ENCODE peak calls at places on chromosomes 16 and 17, in nine cellular contexts. E is mucosa of descending colon, P is PC-9, Q is endothelial cell of umbilical vein, Z is breast epithelium, A is sigmoid colon, O is cardiac muscle cell, K is uterus, R is prostate gland. Y is an unnamed sample. For H3K4me1 and H3K36me3, the result is how much of the 10 kb centered on the place peaks cover.

GRCh38 chr16:68134644-68135043 is 49.5 kb downstream of the NFATC3 start:
- DNase-seq in E (no peak), P (no peak), Q (no peak), Z (no peak), A (no peak), O (no peak), K (no peak), R (no peak), Y (no peak)

GRCh38 chr16:24853830-24854229 is 8.1 kb downstream of the SLC5A11 start:
- DNase-seq in E (no peak), P (no peak), Q (peak), Z (no peak), A (peak), O (peak), K (peak), R (peak), Y (no peak)

GRCh38 chr16:68764866-68765265 is 27.8 kb downstream of the CDH1 start:
- DNase-seq in E (no peak), P (no peak), Q (no peak), Z (no peak), A (no peak), O (no peak), K (no peak), R (no peak), Y (no peak)

GRCh38 chr17:32266389-32267269 is 997 bp downstream of the RHBDL3 start:
- DNase-seq in E (no peak), P (no peak), Q (no peak), Z (no peak), A (no peak), O (no peak), K (no peak), R (no peak), Y (no peak)

GRCh38 chr17:32302860-32303649 is 37.4 kb downstream of the RHBDL3 start:
- DNase-seq in E (no peak), P (no peak), Q (peak), Z (no peak), A (no peak), O (no peak), K (no peak), R (no peak), Y (no peak)

GRCh38 chr17:33435716-33436301 is 142.7 kb upstream of the ASIC2 start:
- DNase-seq in E (no peak), P (no peak), Q (no peak), Z (no peak), A (no peak), O (peak), K (no peak), R (no peak), Y (no peak)

GRCh38 chr17:7951143-7951792 is 19.3 kb downstream of the CNTROB start:
- DNase-seq in E (no peak), P (no peak), Q (no peak), Z (no peak), A (no peak), O (no peak), K (no peak), R (no peak), Y (no peak)

GRCh38 chr17:55198690-55199370 is 65.9 kb upstream of the HLF start:
- DNase-seq in E (no peak), P (no peak), Q (no peak), Z (no peak), A (no peak), O (no peak), K (no peak), R (no peak), Y (no peak)

GRCh38 chr17:78374631-78375274 is 3.7 kb upstream of the PGS1 start:
- DNase-seq in E (no peak), P (no peak), Q (peak), Z (no peak), A (no peak), O (peak), K (no peak), R (no peak), Y (no peak)

GRCh38 chr16:55225972-55226542 is 97.9 kb upstream of the IRX6 start:
- DNase-seq in E (no peak), P (no peak), Q (no peak), Z (no peak), A (no peak), O (no peak), K (no peak), R (no peak), Y (no peak)

GRCh38 chr16:77070683-77071082 is 120.3 kb upstream of the MON1B start:
- DNase-seq in E (no peak), P (no peak), Q (no peak), Z (no peak), A (no peak), O (no peak), K (no peak), R (no peak), Y (no peak)

GRCh38 chr16:8204096-8204495 is 386.2 kb downstream of the TMEM114 start:
- DNase-seq in E (no peak), P (no peak), Q (no peak), Z (no peak), A (no peak), O (no peak), K (no peak), R (no peak), Y (no peak)

GRCh38 chr16:29899516-29900101 is at the start of gene SEZ6L2:
- DNase-seq in E (peak), P (peak), Q (peak), Z (peak), A (no peak), O (peak), K (peak), R (peak), Y (peak)

GRCh38 chr17:7853693-7854043 is 1.2 kb upstream of the TMEM88 start:
- DNase-seq in E (peak), P (no peak), Q (no peak), Z (no peak), A (peak), O (no peak), K (peak), R (no peak), Y (no peak)

GRCh38 chr17:59838196-59838911 is 54.4 kb downstream of the TUBD1 start:
- DNase-seq in E (peak), P (no peak), Q (peak), Z (no peak), A (peak), O (peak), K (no peak), R (no peak), Y (no peak)

GRCh38 chr16:24848065-24848464 is 2.3 kb downstream of the SLC5A11 start:
- DNase-seq in E (no peak), P (peak), Q (peak), Z (no peak), A (peak), O (peak), K (no peak), R (no peak), Y (no peak)

GRCh38 chr16:11258553-11259287 is 2.7 kb upstream of the SOCS1 start:
- DNase-seq in E (peak), P (no peak), Q (no peak), Z (peak), A (peak), O (no peak), K (peak), R (no peak), Y (no peak)

GRCh38 chr16:5045499-5046115 is 11.9 kb upstream of the NAGPA start:
- DNase-seq in E (no peak), P (no peak), Q (no peak), Z (no peak), A (no peak), O (no peak), K (no peak), R (no peak), Y (peak)

GRCh38 chr17:34817252-34817651 is 144.0 kb downstream of the CCT6B start:
- DNase-seq in E (no peak), P (no peak), Q (no peak), Z (no peak), A (no peak), O (no peak), K (no peak), R (no peak), Y (no peak)

GRCh38 chr17:34820922-34821321 is 140.3 kb downstream of the CCT6B start:
- DNase-seq in E (no peak), P (peak), Q (no peak), Z (peak), A (no peak), O (no peak), K (no peak), R (no peak), Y (no peak)

GRCh38 chr17:34820166-34820920 is 140.9 kb downstream of the CCT6B start:
- DNase-seq in E (no peak), P (no peak), Q (no peak), Z (no peak), A (no peak), O (no peak), K (no peak), R (no peak), Y (no peak)

GRCh38 chr17:34811561-34811960 is 149.7 kb downstream of the CCT6B start:
- DNase-seq in E (no peak), P (no peak), Q (no peak), Z (peak), A (no peak), O (no peak), K (no peak), R (no peak), Y (no peak)

DNA sequence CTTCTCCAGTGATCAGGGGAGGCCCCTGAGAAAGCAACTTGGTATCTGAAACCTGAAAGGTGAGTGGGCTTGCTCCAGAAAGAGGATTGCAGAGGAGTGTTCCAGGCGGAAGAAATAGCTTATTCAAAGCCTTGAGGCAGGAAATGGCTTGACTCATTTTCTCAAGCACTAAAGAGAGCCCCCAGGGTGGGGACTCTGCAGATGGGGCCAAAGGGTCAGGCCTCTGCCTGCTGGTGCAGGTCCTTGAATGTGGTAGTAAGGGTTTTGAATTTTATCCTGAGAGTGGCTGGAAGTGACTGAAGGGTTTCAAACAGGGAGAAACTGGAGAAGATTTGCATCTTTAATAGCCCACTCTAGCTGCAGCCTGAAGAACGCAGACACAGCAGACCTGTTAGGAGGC is 144.5 kb downstream of the CCT6B start:
- DNase-seq in E (no peak), P (no peak), Q (no peak), Z (no peak), A (no peak), O (no peak), K (no peak), R (no peak), Y (no peak)
- H3K4me1 ChIP-seq in E (under half), P (under half), Q (under half), Z (under half), A (under half), O (under half), K (under half), R (under half), Y (under half)

GRCh38 chr17:48213797-48214196 is 106.2 kb downstream of the SNX11 start:
- DNase-seq in E (no peak), P (no peak), Q (no peak), Z (no peak), A (no peak), O (no peak), K (no peak), R (peak), Y (no peak)

GRCh38 chr17:48219605-48220004 is 112.0 kb downstream of the SNX11 start:
- DNase-seq in E (no peak), P (no peak), Q (no peak), Z (no peak), A (no peak), O (no peak), K (no peak), R (no peak), Y (no peak)

GRCh38 chr17:48211787-48212186 is 104.2 kb downstream of the SNX11 start:
- DNase-seq in E (no peak), P (no peak), Q (no peak), Z (no peak), A (no peak), O (no peak), K (no peak), R (no peak), Y (no peak)

GRCh38 chr17:48211011-48211410 is 103.4 kb downstream of the SNX11 start:
- DNase-seq in E (no peak), P (no peak), Q (no peak), Z (no peak), A (no peak), O (no peak), K (no peak), R (no peak), Y (no peak)

DNA sequence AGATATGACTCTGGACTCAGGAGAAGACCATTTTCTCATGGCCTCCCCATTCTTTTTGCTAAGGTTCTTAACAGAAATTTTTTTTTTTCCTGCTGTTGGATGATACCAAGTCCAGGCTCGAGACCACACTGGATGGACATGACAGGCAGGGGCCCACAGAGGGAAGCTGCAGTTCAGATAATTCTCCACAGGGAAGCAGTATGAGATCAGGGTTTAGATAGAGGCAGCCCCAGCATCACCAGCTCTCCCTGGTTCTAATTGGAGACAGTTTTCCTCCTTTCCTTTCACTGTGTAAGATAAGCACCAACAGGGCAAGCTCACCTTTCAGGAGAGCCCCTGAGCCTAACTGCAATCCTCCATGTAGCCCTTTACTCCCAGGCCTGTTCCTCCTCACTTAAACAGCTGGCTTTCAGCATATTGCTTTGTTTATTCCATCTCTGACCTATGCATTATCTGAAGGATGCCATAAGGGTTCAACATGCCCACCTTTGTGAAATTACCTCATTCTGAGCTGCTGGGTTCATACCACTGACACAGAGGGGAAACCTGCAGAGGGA is 108.1 kb downstream of the SNX11 start:
- DNase-seq in E (peak), P (peak), Q (peak), Z (no peak), A (no peak), O (peak), K (no peak), R (no peak), Y (no peak)
- TF ChIP-seq CTCF in E (peak), P (peak), Q (peak), Z (peak), A (peak), O (peak), K (no peak), R (no peak), Y (peak)

GRCh38 chr16:74302341-74302740 is 5.7 kb downstream of the PSMD7 start:
- DNase-seq in E (no peak), P (no peak), Q (no peak), Z (no peak), A (no peak), O (no peak), K (no peak), R (no peak), Y (no peak)

GRCh38 chr16:74304164-74304834 is 7.7 kb downstream of the PSMD7 start:
- DNase-seq in E (peak), P (no peak), Q (no peak), Z (no peak), A (no peak), O (peak), K (no peak), R (no peak), Y (no peak)

GRCh38 chr16:74305286-74305685 is 8.7 kb downstream of the PSMD7 start:
- DNase-seq in E (no peak), P (no peak), Q (no peak), Z (no peak), A (no peak), O (no peak), K (no peak), R (no peak), Y (no peak)

GRCh38 chr16:74305978-74306784 is 9.6 kb downstream of the PSMD7 start:
- DNase-seq in E (no peak), P (no peak), Q (no peak), Z (no peak), A (no peak), O (no peak), K (no peak), R (no peak), Y (no peak)

DNA sequence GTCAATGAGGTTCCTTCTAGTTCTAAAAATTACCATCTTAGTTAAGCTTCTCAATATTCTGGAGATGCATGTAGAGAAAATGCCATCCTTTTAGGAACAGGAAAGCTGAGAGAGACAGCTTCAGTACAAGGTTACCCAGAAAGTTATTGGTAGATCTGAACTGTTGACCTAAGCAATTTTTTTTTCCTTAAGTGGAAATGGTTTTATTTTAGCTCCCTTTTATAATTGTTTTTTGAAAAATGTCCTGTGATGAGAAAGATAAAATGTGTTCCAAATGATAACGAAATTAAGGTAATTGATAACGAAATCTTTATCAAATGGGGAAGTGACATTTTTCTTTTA is 8.2 kb downstream of the PSMD7 start:
- DNase-seq in E (no peak), P (no peak), Q (no peak), Z (no peak), A (no peak), O (no peak), K (no peak), R (no peak), Y (no peak)
- H3K36me3 ChIP-seq in E (under half), P (half or more), Q (under half), Z (under half), A (half or more), O (half or more), K (under half), R (under half), Y (half or more)

GRCh38 chr17:28743243-28744103 is at the start of gene TRAF4:
- DNase-seq in E (peak), P (peak), Q (peak), Z (peak), A (peak), O (peak), K (peak), R (peak), Y (no peak)
- H3K4me1 ChIP-seq in E (under half), P (under half), Q (under half), Z (under half), A (under half), O (under half), K (under half), R (under half), Y (under half)

GRCh38 chr17:75876190-75876937 is 2.0 kb downstream of the TRIM47 start:
- DNase-seq in E (peak), P (no peak), Q (peak), Z (no peak), A (peak), O (no peak), K (peak), R (no peak), Y (peak)

GRCh38 chr17:75877752-75878173 is 618 bp downstream of the TRIM47 start:
- DNase-seq in E (peak), P (peak), Q (peak), Z (peak), A (peak), O (peak), K (peak), R (peak), Y (peak)

GRCh38 chr17:75875940-75876189 is 2.5 kb downstream of the TRIM47 start:
- DNase-seq in E (no peak), P (peak), Q (no peak), Z (peak), A (peak), O (no peak), K (peak), R (peak), Y (no peak)

GRCh38 chr17:75876938-75877751 is 1.2 kb downstream of the TRIM47 start:
- DNase-seq in E (peak), P (peak), Q (peak), Z (peak), A (peak), O (peak), K (peak), R (peak), Y (peak)

GRCh38 chr17:75878174-75878998 is at the start of gene TRIM47:
- DNase-seq in E (peak), P (peak), Q (peak), Z (peak), A (peak), O (peak), K (peak), R (peak), Y (peak)
- TF ChIP-seq CTCF in E (no peak), P (no peak), Q (no peak), Z (no peak), A (peak), O (peak), K (peak), R (no peak), Y (peak)

GRCh38 chr17:77306048-77306789 is 165.4 kb downstream of the SEC14L1 start:
- DNase-seq in E (no peak), P (no peak), Q (no peak), Z (peak), A (no peak), O (no peak), K (no peak), R (no peak), Y (no peak)

GRCh38 chr17:77310336-77310735 is 169.6 kb downstream of the SEC14L1 start:
- DNase-seq in E (no peak), P (no peak), Q (no peak), Z (no peak), A (no peak), O (no peak), K (no peak), R (no peak), Y (no peak)

GRCh38 chr17:77306790-77307478 is 166.2 kb downstream of the SEC14L1 start:
- DNase-seq in E (peak), P (no peak), Q (no peak), Z (no peak), A (no peak), O (no peak), K (no peak), R (no peak), Y (no peak)

GRCh38 chr17:77308768-77309726 is 168.3 kb downstream of the SEC14L1 start:
- DNase-seq in E (no peak), P (no peak), Q (no peak), Z (no peak), A (peak), O (peak), K (peak), R (no peak), Y (no peak)

GRCh38 chr17:77307479-77308198 is 166.9 kb downstream of the SEC14L1 start:
- DNase-seq in E (no peak), P (no peak), Q (no peak), Z (no peak), A (no peak), O (peak), K (no peak), R (no peak), Y (no peak)
- H3K36me3 ChIP-seq in E (under half), P (under half), Q (under half), Z (under half), A (under half), O (under half), K (under half), R (under half), Y (half or more)

GRCh38 chr17:37827905-37828304 is 83.0 kb upstream of the HNF1B start:
- DNase-seq in E (no peak), P (no peak), Q (no peak), Z (no peak), A (no peak), O (no peak), K (no peak), R (no peak), Y (no peak)

GRCh38 chr17:37830151-37830993 is 85.5 kb upstream of the HNF1B start:
- DNase-seq in E (no peak), P (no peak), Q (peak), Z (no peak), A (no peak), O (no peak), K (no peak), R (no peak), Y (no peak)

GRCh38 chr17:37828313-37829124 is 83.7 kb upstream of the HNF1B start:
- DNase-seq in E (no peak), P (no peak), Q (peak), Z (no peak), A (peak), O (peak), K (no peak), R (no peak), Y (no peak)

GRCh38 chr17:37831492-37831891 is 86.6 kb upstream of the HNF1B start:
- DNase-seq in E (no peak), P (no peak), Q (no peak), Z (no peak), A (no peak), O (no peak), K (no peak), R (no peak), Y (no peak)

DNA sequence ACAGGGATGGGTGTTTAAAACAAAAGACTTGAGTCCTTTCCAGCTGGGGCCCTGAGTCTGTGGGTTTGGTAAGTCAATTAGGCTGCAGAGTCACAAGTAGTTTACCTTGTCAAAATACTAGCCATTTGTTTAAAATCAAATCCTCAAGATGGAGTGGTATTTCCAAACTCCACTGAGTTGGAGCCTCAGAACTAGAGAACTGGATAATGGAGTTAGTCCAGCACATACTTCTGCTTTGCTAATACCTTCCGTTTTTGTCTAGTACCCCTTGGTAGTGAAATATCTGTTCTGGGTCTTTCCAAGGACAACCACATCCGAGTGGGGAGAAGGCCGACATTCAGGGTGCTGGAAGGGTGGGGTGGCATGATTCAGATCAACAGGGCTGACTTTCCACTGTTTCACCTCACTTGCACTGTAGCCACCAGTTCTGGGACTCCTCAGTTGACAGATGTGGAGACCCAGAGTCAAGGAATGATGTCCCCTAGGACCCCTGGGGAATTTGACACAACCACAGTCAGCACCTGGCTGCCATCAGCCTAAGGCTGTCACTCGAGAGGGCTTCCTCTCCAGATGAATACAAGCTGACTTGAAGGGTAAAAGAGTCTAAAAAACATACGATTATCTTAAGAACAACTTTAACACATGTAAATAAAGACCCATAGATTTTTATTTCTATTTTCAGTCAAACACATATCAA is 84.7 kb upstream of the HNF1B start:
- DNase-seq in E (no peak), P (no peak), Q (no peak), Z (no peak), A (no peak), O (no peak), K (no peak), R (no peak), Y (no peak)
- H3K4me1 ChIP-seq in E (under half), P (under half), Q (under half), Z (under half), A (under half), O (under half), K (under half), R (under half), Y (under half)